ENCODE peak calls at places on chromosome 18, in six cellular contexts. L, R, M, B, X and W are unnamed samples.

GRCh38 chr18:75324211-75324610 is 103.3 kb downstream of the SMIM21 start:
- DNase-seq in L (no peak), M (no peak), X (no peak), R (no peak), B (no peak), W (no peak)

GRCh38 chr18:43919565-43919964 is 642.3 kb upstream of the SYT4 start:
- DNase-seq in X (no peak), R (no peak), B (no peak), L (no peak), M (no peak), W (no peak)

GRCh38 chr18:13286456-13287125 is 68.0 kb downstream of the LDLRAD4 start:
- DNase-seq in B (no peak), X (no peak), L (no peak), M (no peak), R (no peak), W (no peak)

GRCh38 chr18:11520536-11520935 is 88.9 kb upstream of the SLC35G4 start:
- DNase-seq in M (no peak), R (no peak), B (no peak), L (no peak), X (no peak), W (no peak)

GRCh38 chr18:79664525-79665125 is 15.0 kb upstream of the CTDP1 start:
- DNase-seq in R (no peak), B (no peak), L (no peak), M (no peak), X (no peak), W (no peak)

GRCh38 chr18:61203151-61203550 is 130.1 kb upstream of the CDH20 start:
- DNase-seq in L (no peak), X (no peak), R (no peak), B (no peak), M (no peak), W (no peak)

GRCh38 chr18:35497006-35497333 is 790 bp downstream of the INO80C start:
- DNase-seq in M (no peak), X (peak; percentile 17), B (no peak), R (no peak), L (no peak), W (no peak)

GRCh38 chr18:44637210-44638051 is 43.3 kb upstream of the SETBP1 start:
- DNase-seq in M (no peak), R (no peak), X (no peak), B (no peak), L (no peak), W (no peak)

GRCh38 chr18:8298186-8298585 is 311.1 kb upstream of the RAB12 start:
- DNase-seq in R (no peak), L (no peak), B (no peak), X (no peak), M (no peak), W (no peak)

GRCh38 chr18:7635948-7636347 is 68.8 kb downstream of the PTPRM start:
- DNase-seq in R (no peak), X (no peak), M (no peak), B (no peak), L (no peak), W (no peak)

GRCh38 chr18:12904012-12904516 is 20.0 kb upstream of the PTPN2 start:
- DNase-seq in B (peak; percentile 21), R (no peak), M (no peak), L (no peak), X (no peak), W (no peak)

GRCh38 chr18:76445275-76445674 is 49.8 kb downstream of the ZNF516 start:
- DNase-seq in L (no peak), R (no peak), X (no peak), B (no peak), M (no peak), W (no peak)

GRCh38 chr18:75309564-75309963 is 99.0 kb downstream of the TSHZ1 start:
- DNase-seq in M (no peak), L (no peak), B (no peak), R (no peak), X (no peak), W (no peak)

GRCh38 chr18:49177071-49177470 is 226.3 kb upstream of the SMAD7 start:
- DNase-seq in X (no peak), B (no peak), R (no peak), M (no peak), L (no peak), W (no peak)

GRCh38 chr18:46677609-46678470 is 20.8 kb upstream of the LOXHD1 start:
- DNase-seq in R (no peak), M (no peak), L (no peak), X (peak; percentile 25), B (no peak), W (no peak)

GRCh38 chr18:76619342-76620315 is 124.6 kb upstream of the ZNF516 start:
- DNase-seq in L (peak; percentile 81), R (peak; percentile 42), M (no peak), B (peak; percentile 64), X (peak; percentile 88), W (peak; percentile 77)